ENCODE peak calls at places on chromosomes 4 and X, in six cellular contexts. X is fibroblast of lung, T is iPS DF 6.9, N is mesendoderm, A is upper lobe of right lung, G is astrocyte. E is an unnamed sample. For H3K4me1 and H3K27me3, the result is how much of the 10 kb centered on the place peaks cover.

GRCh38 chrX:97315939-97316338 is 432.2 kb downstream of the RPA4 start:
- DNase-seq in X (no peak), T (no peak), N (peak), A (no peak), G (no peak), E (no peak)

GRCh38 chr4:109739547-109739946 is 9.7 kb upstream of the PLA2G12A start:
- DNase-seq in X (peak), T (no peak), N (no peak), A (no peak), G (no peak), E (no peak)

GRCh38 chrX:140744085-140744484 is 34.5 kb downstream of the LINC00632 start:
- DNase-seq in X (peak), T (no peak), N (peak), A (no peak), G (peak), E (no peak)

GRCh38 chr4:158322119-158322518 is 111.8 kb downstream of the TMEM144 start:
- DNase-seq in X (no peak), T (no peak), N (peak), A (no peak), G (no peak), E (no peak)

GRCh38 chrX:53080628-53081580 is 1.3 kb upstream of the TSPYL2 start:
- DNase-seq in X (peak), T (no peak), N (no peak), A (no peak), G (peak), E (no peak)

GRCh38 chr4:158958489-158959270 is 144.2 kb upstream of the RAPGEF2 start:
- DNase-seq in X (peak), T (no peak), N (no peak), A (no peak), G (no peak), E (no peak)

GRCh38 chr4:119035941-119036737 is 99.5 kb upstream of the MYOZ2 start:
- DNase-seq in X (peak), T (no peak), N (no peak), A (no peak), G (peak), E (no peak)

GRCh38 chrX:107272431-107272921 is 66.1 kb downstream of the DNAAF6 start:
- DNase-seq in X (no peak), T (peak), N (peak), A (no peak), G (no peak), E (no peak)

GRCh38 chrX:50700921-50701320 is 113.1 kb downstream of the SHROOM4 start:
- DNase-seq in X (peak), T (no peak), N (peak), A (no peak), G (no peak), E (no peak)

GRCh38 chrX:3280706-3281105 is 65.7 kb downstream of the MXRA5 start:
- DNase-seq in X (peak), T (no peak), N (no peak), A (no peak), G (peak), E (no peak)

GRCh38 chr4:187357861-187358260 is 634.2 kb upstream of the FAT1 start:
- DNase-seq in X (no peak), T (no peak), N (no peak), A (no peak), G (no peak), E (no peak)

GRCh38 chr4:182208651-182209050 is 34.6 kb upstream of the TENM3 start:
- DNase-seq in X (no peak), T (no peak), N (no peak), A (no peak), G (no peak), E (no peak)

GRCh38 chr4:74635074-74635473 is 159.2 kb downstream of the BTC start:
- DNase-seq in X (no peak), T (no peak), N (no peak), A (no peak), G (peak), E (no peak)

GRCh38 chr4:8200302-8200975 is 1.3 kb downstream of the SH3TC1 start:
- DNase-seq in X (no peak), T (no peak), N (no peak), A (peak), G (no peak), E (peak)

GRCh38 chr4:143352720-143353119 is 16.0 kb downstream of the GAB1 start:
- DNase-seq in X (peak), T (no peak), N (no peak), A (no peak), G (peak), E (no peak)

GRCh38 chr4:143357161-143357845 is 20.6 kb downstream of the GAB1 start:
- DNase-seq in X (no peak), T (no peak), N (no peak), A (no peak), G (no peak), E (no peak)

GRCh38 chr4:143353797-143354196 is 17.1 kb downstream of the GAB1 start:
- DNase-seq in X (no peak), T (no peak), N (no peak), A (no peak), G (no peak), E (no peak)

GRCh38 chr4:143355540-143356217 is 19.0 kb downstream of the GAB1 start:
- DNase-seq in X (peak), T (no peak), N (peak), A (no peak), G (peak), E (no peak)

GRCh38 chr4:143354990-143355389 is 18.3 kb downstream of the GAB1 start:
- DNase-seq in X (no peak), T (no peak), N (no peak), A (no peak), G (no peak), E (no peak)
- H3K4me1 ChIP-seq in X (under half), T (under half), N (under half), A (half or more), G (under half), E (under half)

DNA sequence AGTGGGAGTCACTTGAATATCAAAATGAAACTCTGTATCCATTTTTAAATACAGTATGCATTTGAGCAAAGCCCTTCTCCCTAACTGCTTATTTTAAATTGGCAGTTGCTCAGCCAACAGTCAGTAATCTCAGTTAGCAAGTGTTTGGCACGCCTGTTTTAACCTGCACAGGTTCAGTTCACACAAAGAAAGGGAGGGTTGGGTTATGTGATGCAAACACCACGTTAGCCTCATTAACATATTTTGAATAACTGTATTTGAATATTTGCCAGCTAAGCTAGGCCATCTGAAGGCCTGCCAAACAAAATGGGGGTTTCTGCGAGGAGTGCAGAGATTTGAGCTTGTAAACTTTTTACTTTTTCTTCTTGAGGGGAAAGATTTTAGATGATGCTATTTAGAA is 19.8 kb downstream of the GAB1 start:
- DNase-seq in X (no peak), T (no peak), N (no peak), A (no peak), G (no peak), E (no peak)
- H3K27me3 ChIP-seq in X (under half), T (under half), N (under half), A (under half), G (under half), E (under half)

DNA sequence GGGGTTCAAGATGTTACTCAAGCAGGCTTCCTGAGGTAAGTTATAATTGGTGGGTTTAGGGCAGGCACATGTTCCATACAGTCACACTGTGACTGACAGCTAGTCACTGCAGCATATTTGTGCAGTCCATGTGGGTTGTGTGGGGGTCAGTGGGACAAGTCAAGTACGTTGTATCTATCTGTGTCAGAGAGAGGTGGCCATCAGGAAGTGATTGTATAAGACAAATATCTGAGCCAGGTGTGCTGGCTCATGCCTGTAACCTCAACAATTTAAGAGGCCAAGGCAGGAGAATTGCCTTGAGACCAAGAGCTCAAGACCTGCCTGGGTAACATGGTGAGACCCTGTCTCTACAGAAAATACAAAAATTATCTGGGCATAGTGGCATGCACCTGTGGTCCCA is 509.3 kb downstream of the CENPC start:
- DNase-seq in X (peak), T (no peak), N (no peak), A (no peak), G (peak), E (no peak)
- H3K4me3 ChIP-seq in X (no peak), T (no peak), N (no peak), A (no peak), G (no peak), E (no peak)

GRCh38 chr4:76197001-76197743 is 16.5 kb downstream of the SCARB2 start:
- DNase-seq in X (peak), T (no peak), N (no peak), A (no peak), G (peak), E (no peak)

GRCh38 chr4:76197971-76198410 is 15.6 kb downstream of the SCARB2 start:
- DNase-seq in X (peak), T (no peak), N (no peak), A (peak), G (peak), E (peak)

GRCh38 chr4:76199664-76200211 is 13.9 kb downstream of the SCARB2 start:
- DNase-seq in X (peak), T (no peak), N (peak), A (no peak), G (peak), E (peak)

GRCh38 chr4:76200771-76201224 is 12.8 kb downstream of the SCARB2 start:
- DNase-seq in X (no peak), T (no peak), N (peak), A (no peak), G (no peak), E (no peak)

GRCh38 chr4:76198411-76199237 is 15.0 kb downstream of the SCARB2 start:
- DNase-seq in X (peak), T (no peak), N (peak), A (no peak), G (peak), E (peak)
- H3K4me1 ChIP-seq in X (half or more), T (under half), N (under half), A (half or more), G (half or more), E (under half)

DNA sequence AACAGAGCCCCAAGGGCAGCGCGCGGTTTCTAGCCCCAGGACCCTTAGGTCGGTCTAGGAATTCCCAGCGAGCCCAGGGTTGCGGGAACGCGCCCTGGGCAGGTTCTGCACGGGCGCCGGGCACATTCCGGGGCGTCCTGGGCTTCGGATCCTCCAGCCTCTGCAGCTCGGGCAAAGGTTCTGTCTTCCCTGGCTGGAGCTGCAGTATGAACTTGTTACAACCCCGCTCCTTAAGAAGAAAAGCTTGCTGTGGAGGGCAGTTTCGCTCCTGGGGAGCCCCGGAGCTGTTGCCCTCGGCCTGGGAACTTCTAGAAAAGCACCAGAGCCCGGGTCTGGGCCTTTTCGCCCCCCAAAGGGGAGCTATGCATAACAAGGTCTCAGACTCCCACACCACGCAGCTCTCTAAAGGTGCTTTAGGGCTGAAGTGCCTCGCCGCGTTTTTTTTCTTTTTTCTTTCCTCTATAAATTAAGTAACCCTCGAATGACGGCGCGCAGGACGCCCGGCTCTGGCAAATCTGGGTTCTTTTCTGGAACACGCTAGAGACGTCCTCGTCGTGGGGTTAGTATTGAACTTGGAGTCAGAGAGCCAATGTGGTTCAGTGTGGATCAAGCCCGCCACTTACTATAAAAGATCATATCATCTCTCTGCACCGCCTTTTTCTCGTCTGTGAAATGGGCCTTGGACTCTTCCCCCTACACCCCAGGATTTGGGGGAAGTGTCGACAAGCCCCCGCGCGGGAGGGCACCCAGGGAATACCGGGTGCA is 5.7 kb downstream of the MSX1 start:
- DNase-seq in X (no peak), T (no peak), N (peak), A (no peak), G (no peak), E (no peak)
- H3K27me3 ChIP-seq in X (half or more), T (half or more), N (half or more), A (half or more), G (half or more), E (half or more)